ENCODE peak calls at places on chromosomes 16 and 17, in eight cellular contexts. X is K562, L is prostate gland, A is body of pancreas, H is H1, S is IMR-90, V is stomach, R is A549. B is an unnamed sample.

GRCh38 chr16:16116841-16117240 is 106.5 kb downstream of the ABCC6 start:
- DNase-seq in R (no peak), H (no peak), A (no peak), V (no peak), S (no peak), X (no peak), L (no peak), B (no peak)

GRCh38 chr16:56262148-56262878 is 71.0 kb downstream of the GNAO1 start:
- DNase-seq in A (peak), S (no peak), X (peak), L (no peak), H (no peak), R (no peak), V (no peak), B (no peak)

GRCh38 chr17:73278465-73279453 is 17.1 kb upstream of the CPSF4L start:
- DNase-seq in A (peak), X (no peak), R (no peak), L (peak), H (no peak), S (no peak), V (peak), B (no peak)

GRCh38 chr17:59298512-59298911 is 32.9 kb upstream of the YPEL2 start:
- DNase-seq in R (no peak), H (no peak), S (no peak), V (no peak), L (no peak), X (no peak), A (no peak), B (no peak)

GRCh38 chr17:68184816-68185436 is 62.9 kb upstream of the AMZ2 start:
- DNase-seq in A (no peak), H (no peak), S (no peak), X (no peak), V (no peak), L (no peak), R (no peak), B (no peak)

GRCh38 chr16:3086596-3087242 is 12.4 kb downstream of the ZSCAN10 start:
- DNase-seq in A (no peak), S (no peak), V (no peak), X (no peak), L (no peak), R (no peak), H (no peak), B (no peak)

GRCh38 chr17:45144199-45145034 is 3.9 kb upstream of the HEXIM1 start:
- DNase-seq in S (no peak), V (peak), A (peak), H (no peak), R (no peak), L (peak), X (peak), B (no peak)

GRCh38 chr16:68265078-68265925 is 976 bp downstream of the SLC7A6 start:
- DNase-seq in A (peak), S (peak), H (no peak), X (peak), V (peak), L (peak), R (peak), B (peak)

GRCh38 chr16:52191533-52192134 is 355.3 kb downstream of the TOX3 start:
- DNase-seq in S (peak), H (peak), R (peak), A (peak), X (peak), V (peak), L (peak), B (peak)

GRCh38 chr17:19647697-19648474 is 665 bp upstream of the ALDH3A2 start:
- DNase-seq in L (peak), S (peak), V (peak), H (no peak), A (peak), R (peak), X (no peak), B (peak)

GRCh38 chr16:20383106-20384029 is 21.2 kb downstream of the PDILT start:
- DNase-seq in H (peak), V (peak), R (peak), S (peak), X (peak), A (peak), L (peak), B (peak)

GRCh38 chr16:57986196-57986595 is 14.3 kb downstream of the ZNF319 start:
- DNase-seq in R (no peak), L (no peak), H (no peak), X (no peak), S (no peak), V (no peak), A (no peak), B (no peak)

GRCh38 chr17:3968886-3969524 is 4.8 kb upstream of the ATP2A3 start:
- DNase-seq in H (no peak), R (no peak), V (no peak), X (peak), S (no peak), A (no peak), L (no peak), B (no peak)

GRCh38 chr17:44144966-44145739 is 3.4 kb downstream of the HROB start:
- DNase-seq in S (peak), A (no peak), V (no peak), X (no peak), R (no peak), L (no peak), H (no peak), B (no peak)

GRCh38 chr17:8944748-8945147 is 20.8 kb downstream of the PIK3R5 start:
- DNase-seq in L (no peak), S (no peak), H (no peak), V (no peak), R (no peak), X (no peak), A (no peak), B (no peak)

GRCh38 chr17:49910858-49911204 is 58.2 kb upstream of the DLX4 start:
- DNase-seq in X (no peak), L (no peak), V (no peak), A (no peak), H (no peak), R (no peak), S (no peak), B (no peak)

GRCh38 chr17:79332011-79332410 is 257.4 kb downstream of the ENGASE start:
- DNase-seq in L (no peak), S (no peak), A (no peak), V (no peak), R (no peak), X (no peak), H (no peak), B (no peak)

GRCh38 chr17:15454328-15454727 is 13.1 kb downstream of the CDRT4 start:
- DNase-seq in V (no peak), S (no peak), H (no peak), L (no peak), A (no peak), X (no peak), R (no peak), B (no peak)

GRCh38 chr17:71649986-71650385 is 470.8 kb upstream of the SOX9 start:
- DNase-seq in R (no peak), V (no peak), A (no peak), L (no peak), S (peak), X (no peak), H (no peak), B (no peak)

GRCh38 chr16:66427871-66428681 is 981 bp downstream of the BEAN1 start:
- DNase-seq in S (no peak), L (no peak), R (no peak), X (no peak), A (no peak), V (no peak), H (no peak), B (no peak)

GRCh38 chr16:56637814-56638750 is at the start of gene MT1A:
- DNase-seq in A (peak), X (peak), R (peak), S (peak), H (no peak), V (peak), L (peak), B (no peak)

GRCh38 chr16:82094942-82095540 is 60.0 kb downstream of the HSD17B2 start:
- DNase-seq in R (no peak), S (no peak), H (peak), A (no peak), X (no peak), V (no peak), L (no peak), B (no peak)

GRCh38 chr16:61581417-61582046 is 454.7 kb downstream of the CDH8 start:
- DNase-seq in R (no peak), X (no peak), V (no peak), A (no peak), L (no peak), S (no peak), H (no peak), B (no peak)

GRCh38 chr16:85412911-85413520 is 200.1 kb upstream of the GSE1 start:
- DNase-seq in V (no peak), A (no peak), S (no peak), H (no peak), X (no peak), L (no peak), R (no peak), B (no peak)

GRCh38 chr16:727291-727977 is 528 bp downstream of the HAGHL start:
- DNase-seq in A (no peak), X (peak), S (no peak), R (no peak), V (no peak), L (no peak), H (no peak), B (no peak)

GRCh38 chr16:29804455-29805231 is 1.7 kb upstream of the MAZ start:
- DNase-seq in A (peak), H (no peak), L (peak), V (peak), X (peak), R (no peak), S (no peak), B (peak)

GRCh38 chr17:49748791-49749190 is 15.1 kb downstream of the FAM117A start:
- DNase-seq in L (no peak), V (no peak), A (no peak), X (no peak), S (no peak), H (no peak), R (no peak), B (no peak)

GRCh38 chr17:36689089-36689667 is 87.8 kb downstream of the MRM1 start:
- DNase-seq in S (no peak), A (peak), H (no peak), V (no peak), R (no peak), L (no peak), X (no peak), B (no peak)

GRCh38 chr17:67187927-67188326 is 57.1 kb downstream of the HELZ start:
- DNase-seq in V (no peak), S (no peak), R (no peak), X (no peak), H (no peak), L (no peak), A (no peak), B (no peak)

GRCh38 chr17:64608571-64608981 is 53.5 kb downstream of the SMURF2 start:
- DNase-seq in A (no peak), V (no peak), H (no peak), R (no peak), L (no peak), S (peak), X (no peak), B (no peak)

GRCh38 chr17:1043601-1044251 is 46.8 kb downstream of the TIMM22 start:
- DNase-seq in X (no peak), H (no peak), R (no peak), S (no peak), A (no peak), L (no peak), V (no peak), B (no peak)

GRCh38 chr17:7146115-7146514 is 31.5 kb upstream of the ASGR2 start:
- DNase-seq in H (no peak), A (no peak), R (no peak), X (no peak), S (no peak), V (no peak), L (no peak), B (no peak)

GRCh38 chr16:78696797-78697196 is 597.3 kb downstream of the WWOX start:
- DNase-seq in H (no peak), L (no peak), S (no peak), X (no peak), R (no peak), A (no peak), V (no peak), B (no peak)

GRCh38 chr17:80949451-80950421 is 41.9 kb upstream of the CHMP6 start:
- DNase-seq in H (no peak), X (no peak), L (no peak), S (no peak), A (peak), V (no peak), R (no peak), B (no peak)

GRCh38 chr17:2063306-2064146 is 8.6 kb downstream of the HIC1 start:
- DNase-seq in A (no peak), L (no peak), X (no peak), R (no peak), H (no peak), S (peak), V (no peak), B (no peak)

GRCh38 chr16:51490866-51491265 is 339.8 kb upstream of the SALL1 start:
- DNase-seq in V (no peak), X (no peak), A (no peak), S (no peak), H (no peak), R (no peak), L (no peak), B (no peak)

GRCh38 chr17:18314059-18314730 is 599 bp downstream of the TOP3A start:
- DNase-seq in L (peak), H (no peak), X (no peak), S (peak), V (no peak), R (no peak), A (no peak), B (no peak)

GRCh38 chr17:18318771-18319450 is 3.8 kb downstream of the SMCR8 start:
- DNase-seq in H (no peak), A (no peak), L (no peak), V (no peak), S (no peak), R (no peak), X (no peak), B (no peak)

GRCh38 chr17:18315498-18316360 is 636 bp downstream of the SMCR8 start:
- DNase-seq in V (no peak), X (no peak), L (no peak), S (peak), A (no peak), H (no peak), R (no peak), B (no peak)

GRCh38 chr17:18318122-18318521 is 3.0 kb downstream of the SMCR8 start:
- DNase-seq in S (no peak), R (no peak), A (no peak), V (no peak), L (no peak), H (no peak), X (no peak), B (no peak)

DNA sequence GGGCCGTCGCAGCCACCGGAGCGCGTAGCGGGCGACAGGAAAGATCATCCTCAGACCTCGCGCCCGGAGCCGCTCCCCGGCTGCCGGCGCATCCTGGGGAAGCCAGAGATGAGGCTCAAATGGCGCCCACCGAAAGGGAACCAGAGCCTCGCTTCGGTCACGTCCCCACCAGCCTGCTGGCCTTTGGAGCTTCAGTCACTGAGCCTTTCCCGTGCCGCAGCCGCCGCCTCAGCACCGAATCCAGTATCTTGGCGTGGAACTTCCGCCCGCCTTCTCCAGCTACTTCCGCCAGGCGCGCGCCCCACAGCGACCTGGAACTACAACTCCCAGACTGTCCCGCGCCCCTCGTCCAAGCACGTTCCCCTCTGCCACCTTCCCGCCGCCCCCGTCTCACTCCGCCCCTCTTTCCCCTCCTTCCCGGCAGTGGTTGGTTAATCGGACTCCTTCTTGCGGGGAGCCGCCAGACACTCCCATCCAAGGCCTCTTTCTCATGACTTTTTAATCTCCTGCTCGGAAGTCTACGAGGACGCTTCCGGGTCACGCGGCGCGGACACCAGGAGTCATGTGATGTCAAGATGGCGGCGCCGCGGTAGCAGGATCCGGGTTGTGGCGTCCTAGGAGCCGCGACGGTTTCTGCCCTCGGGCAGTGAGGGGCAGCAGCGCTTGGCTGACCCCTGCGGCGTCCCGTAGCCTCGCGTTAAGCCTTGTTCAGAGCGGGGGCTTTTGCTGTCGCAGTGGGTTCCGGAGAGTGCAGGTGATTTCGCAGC is at the start of the genes SMCR8 and TOP3A:
- DNase-seq in A (peak), S (peak), R (peak), V (peak), L (peak), X (peak), H (peak), B (peak)
- TF ChIP-seq POLR2A in A (peak), S (peak), R (peak), V (no peak), L (peak), X (peak), H (peak), B (peak)

GRCh38 chr17:41935641-41936040 is 5.2 kb downstream of the ODAD4 start:
- DNase-seq in H (no peak), S (no peak), V (no peak), L (no peak), A (no peak), R (no peak), X (no peak), B (no peak)

GRCh38 chr17:41925991-41926590 is 4.3 kb upstream of the ODAD4 start:
- DNase-seq in A (no peak), H (no peak), S (no peak), R (no peak), V (no peak), X (no peak), L (no peak), B (no peak)

GRCh38 chr17:41928693-41929251 is 1.6 kb upstream of the ODAD4 start:
- DNase-seq in H (no peak), R (no peak), S (no peak), L (no peak), X (no peak), V (no peak), A (no peak), B (no peak)

GRCh38 chr17:41932821-41933389 is 2.5 kb downstream of the ODAD4 start:
- DNase-seq in H (no peak), S (no peak), R (no peak), X (no peak), A (no peak), V (no peak), L (no peak), B (no peak)

GRCh38 chr17:41930009-41930832 is at the start of gene ODAD4:
- DNase-seq in V (peak), A (peak), L (peak), H (peak), S (peak), R (peak), X (peak), B (peak)
- TF ChIP-seq POLR2A in V (no peak), A (peak), L (peak), H (no peak), S (peak), R (peak), X (peak), B (peak)

GRCh38 chr16:77282345-77282744 is 83.1 kb downstream of the SYCE1L start:
- DNase-seq in R (no peak), H (no peak), V (no peak), S (no peak), L (no peak), X (no peak), A (no peak), B (no peak)

GRCh38 chr16:77285676-77286075 is 86.5 kb downstream of the SYCE1L start:
- DNase-seq in A (no peak), L (no peak), H (no peak), S (no peak), X (no peak), R (no peak), V (no peak), B (no peak)

GRCh38 chr16:77289331-77289809 is 90.2 kb downstream of the SYCE1L start:
- DNase-seq in X (no peak), V (no peak), R (peak), H (no peak), S (peak), A (no peak), L (no peak), B (no peak)

GRCh38 chr16:77290451-77291110 is 91.4 kb downstream of the SYCE1L start:
- DNase-seq in S (peak), A (no peak), X (no peak), V (no peak), R (no peak), L (no peak), H (no peak), B (no peak)

DNA sequence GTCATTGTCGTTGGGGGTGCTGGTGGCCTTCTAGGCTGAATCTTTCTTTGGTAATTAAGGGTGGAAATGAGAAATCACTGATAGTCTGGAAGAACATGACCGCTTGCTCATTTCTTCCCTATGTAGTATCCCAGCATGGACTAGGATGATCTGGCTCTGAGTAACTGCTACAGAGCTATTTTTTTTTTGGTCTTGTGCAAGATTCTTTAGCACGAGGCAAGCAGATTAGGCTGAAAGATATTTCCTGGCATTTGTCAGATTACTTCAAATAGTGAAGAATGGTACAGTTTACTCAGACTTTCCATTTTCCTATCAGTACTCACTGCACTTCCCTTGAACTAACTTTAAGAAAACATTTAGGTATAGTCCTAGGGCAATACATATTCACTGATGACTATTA is 89.0 kb downstream of the SYCE1L start:
- DNase-seq in X (no peak), S (peak), V (no peak), R (no peak), A (no peak), L (no peak), H (no peak), B (no peak)
- TF ChIP-seq POLR2A in X (no peak), S (no peak), V (no peak), R (no peak), A (no peak), L (no peak), H (no peak), B (no peak)

DNA sequence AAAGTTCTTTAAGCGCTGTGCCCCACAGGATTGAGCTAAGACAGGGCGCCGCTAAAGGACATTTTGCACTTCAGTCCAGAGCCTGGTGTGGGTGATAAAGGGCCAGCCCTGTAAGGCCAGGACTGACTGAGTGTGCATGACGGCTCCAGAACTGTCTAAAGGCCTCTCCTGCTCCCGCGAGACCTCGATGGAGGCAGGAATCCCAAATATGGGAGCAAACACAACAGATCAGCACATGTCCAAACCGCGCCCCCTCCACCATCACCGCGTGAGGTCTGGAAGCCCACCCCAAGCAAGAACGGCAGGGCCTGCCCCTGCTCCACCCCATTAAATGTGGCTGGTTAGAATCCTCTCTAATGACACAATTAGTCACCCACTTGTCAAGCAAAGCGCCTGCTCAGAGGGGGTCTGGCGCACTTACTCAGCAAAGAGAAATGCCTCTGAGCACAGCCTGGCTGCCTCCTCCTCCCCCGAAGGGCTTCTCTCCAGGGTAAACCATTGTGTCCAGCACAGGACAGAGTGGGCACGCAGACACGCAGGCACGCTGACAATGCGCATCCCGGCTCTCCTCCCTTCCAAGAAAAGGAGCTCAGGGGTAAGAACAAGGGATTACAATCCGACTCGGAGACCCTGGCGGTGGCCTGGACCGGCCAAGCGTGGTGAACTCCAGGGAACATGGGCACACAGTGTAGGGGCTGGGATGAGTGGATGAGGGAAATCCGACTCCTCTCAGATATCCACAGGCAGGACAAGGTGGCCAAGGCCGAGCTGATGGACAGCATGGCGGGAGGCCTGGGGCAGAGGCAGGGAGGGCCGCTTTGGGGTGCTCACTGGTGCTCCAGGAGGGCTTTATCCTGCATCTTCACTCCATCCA is 1.5 kb downstream of the MXRA7 start:
- DNase-seq in X (no peak), L (peak), A (peak), S (peak), H (no peak), R (no peak), V (peak), B (peak)
- TF ChIP-seq POLR2A in X (no peak), L (no peak), A (peak), S (peak), H (no peak), R (peak), V (no peak), B (peak)

GRCh38 chr16:71845639-71846431 is at the start of gene ATXN1L:
- DNase-seq in R (peak), X (peak), S (peak), H (peak), A (peak), V (peak), L (peak), B (peak)
- TF ChIP-seq POLR2A in R (peak), X (peak), S (peak), H (peak), A (peak), V (no peak), L (peak), B (peak)